ENCODE peak calls at places on chromosome 21, in four cellular contexts. One of them, this sample, is unnamed.

GRCh38 chr21:35357041-35357780 is 308.1 kb upstream of the RUNX1 start:
- DNase-seq in HAP-1: no peak
- DNase-seq in activated naive CD4-positive, alpha-beta T cell: no peak
- DNase-seq in stimulated activated CD4-positive, alpha-beta T cell treated with anti-CD3 and anti-CD28 coated beads, Interleukin-1b, Interleukin-23, amount 100 ng/mL, for 48 hours: no peak
- DNase-seq in this sample: no peak

GRCh38 chr21:35548904-35549615 is 500.0 kb upstream of the RUNX1 start:
- DNase-seq in HAP-1: no peak
- DNase-seq in activated naive CD4-positive, alpha-beta T cell: no peak
- DNase-seq in stimulated activated CD4-positive, alpha-beta T cell treated with anti-CD3 and anti-CD28 coated beads, Interleukin-1b, Interleukin-23, amount 100 ng/mL, for 48 hours: no peak
- DNase-seq in this sample: no peak

GRCh38 chr21:46559291-46559983 is 45.4 kb downstream of the S100B start:
- DNase-seq in HAP-1: no peak
- DNase-seq in activated naive CD4-positive, alpha-beta T cell: peak
- DNase-seq in stimulated activated CD4-positive, alpha-beta T cell treated with anti-CD3 and anti-CD28 coated beads, Interleukin-1b, Interleukin-23, amount 100 ng/mL, for 48 hours: peak
- DNase-seq in this sample: peak

GRCh38 chr21:38995755-38996154 is 187.5 kb downstream of the PSMG1 start:
- DNase-seq in HAP-1: no peak
- DNase-seq in activated naive CD4-positive, alpha-beta T cell: no peak
- DNase-seq in stimulated activated CD4-positive, alpha-beta T cell treated with anti-CD3 and anti-CD28 coated beads, Interleukin-1b, Interleukin-23, amount 100 ng/mL, for 48 hours: no peak
- DNase-seq in this sample: no peak

GRCh38 chr21:36698160-36699025 is 522 bp upstream of the SIM2 start:
- DNase-seq in HAP-1: peak
- DNase-seq in activated naive CD4-positive, alpha-beta T cell: no peak
- DNase-seq in stimulated activated CD4-positive, alpha-beta T cell treated with anti-CD3 and anti-CD28 coated beads, Interleukin-1b, Interleukin-23, amount 100 ng/mL, for 48 hours: no peak
- DNase-seq in this sample: peak

GRCh38 chr21:42145569-42146250 is 73.2 kb upstream of the ABCG1 start:
- DNase-seq in HAP-1: peak
- DNase-seq in activated naive CD4-positive, alpha-beta T cell: peak
- DNase-seq in stimulated activated CD4-positive, alpha-beta T cell treated with anti-CD3 and anti-CD28 coated beads, Interleukin-1b, Interleukin-23, amount 100 ng/mL, for 48 hours: peak
- DNase-seq in this sample: peak

GRCh38 chr21:38156200-38156599 is 100.6 kb upstream of the KCNJ15 start:
- DNase-seq in HAP-1: no peak
- DNase-seq in activated naive CD4-positive, alpha-beta T cell: no peak
- DNase-seq in stimulated activated CD4-positive, alpha-beta T cell treated with anti-CD3 and anti-CD28 coated beads, Interleukin-1b, Interleukin-23, amount 100 ng/mL, for 48 hours: no peak
- DNase-seq in this sample: no peak

GRCh38 chr21:36111238-36111637 is 23.6 kb upstream of the CBR3 start:
- DNase-seq in HAP-1: no peak
- DNase-seq in activated naive CD4-positive, alpha-beta T cell: no peak
- DNase-seq in stimulated activated CD4-positive, alpha-beta T cell treated with anti-CD3 and anti-CD28 coated beads, Interleukin-1b, Interleukin-23, amount 100 ng/mL, for 48 hours: no peak
- DNase-seq in this sample: no peak

GRCh38 chr21:33308586-33309490 is 15.9 kb upstream of the IFNAR1 start:
- DNase-seq in HAP-1: no peak
- DNase-seq in activated naive CD4-positive, alpha-beta T cell: no peak
- DNase-seq in stimulated activated CD4-positive, alpha-beta T cell treated with anti-CD3 and anti-CD28 coated beads, Interleukin-1b, Interleukin-23, amount 100 ng/mL, for 48 hours: no peak
- DNase-seq in this sample: peak

GRCh38 chr21:20971296-20971921 is 26.8 kb upstream of the NCAM2 start:
- DNase-seq in HAP-1: peak
- DNase-seq in activated naive CD4-positive, alpha-beta T cell: no peak
- DNase-seq in stimulated activated CD4-positive, alpha-beta T cell treated with anti-CD3 and anti-CD28 coated beads, Interleukin-1b, Interleukin-23, amount 100 ng/mL, for 48 hours: peak
- DNase-seq in this sample: peak

This sample was measured in cardiac muscle cell.